ENCODE peak calls at places on chromosome X, in five cellular contexts. D, Q, H, V and Z are unnamed samples.

GRCh38 chrX:2928583-2929434 is at the start of gene ARSD:
- DNase-seq in D (peak), Q (peak), H (peak), V (peak), Z (no peak)

GRCh38 chrX:116435597-116435996 is 809 bp upstream of the SLC6A14 start:
- DNase-seq in D (no peak), Q (no peak), H (no peak), V (no peak), Z (no peak)

GRCh38 chrX:151776113-151776790 is 41.7 kb downstream of the CNGA2 start:
- DNase-seq in D (no peak), Q (no peak), H (no peak), V (no peak), Z (no peak)

GRCh38 chrX:73647632-73648322 is 84.8 kb downstream of the CHIC1 start:
- DNase-seq in D (no peak), Q (no peak), H (no peak), V (no peak), Z (no peak)

GRCh38 chrX:11137543-11138139 is 26.5 kb downstream of the HCCS start:
- DNase-seq in D (no peak), Q (peak), H (peak), V (peak), Z (peak)

GRCh38 chrX:23803931-23804381 is 21.0 kb downstream of the SAT1 start:
- DNase-seq in D (no peak), Q (no peak), H (no peak), V (peak), Z (no peak)

GRCh38 chrX:13750204-13750603 is 15.7 kb downstream of the OFD1 start:
- DNase-seq in D (no peak), Q (peak), H (no peak), V (peak), Z (no peak)

GRCh38 chrX:69493193-69493592 is 10.9 kb upstream of the NALF2 start:
- DNase-seq in D (no peak), Q (peak), H (no peak), V (peak), Z (no peak)

GRCh38 chrX:119672252-119672825 is 20.6 kb downstream of the SEPTIN6 start:
- DNase-seq in D (no peak), Q (no peak), H (no peak), V (peak), Z (no peak)

GRCh38 chrX:314049-314448 is 4.5 kb downstream of the GTPBP6 start:
- DNase-seq in D (no peak), Q (no peak), H (no peak), V (no peak), Z (no peak)

GRCh38 chrX:118702741-118703140 is 24.7 kb upstream of the IL13RA1 start:
- DNase-seq in D (no peak), Q (no peak), H (no peak), V (peak), Z (no peak)

GRCh38 chrX:29555465-29556091 is 659.8 kb upstream of the MAGEB2 start:
- DNase-seq in D (no peak), Q (no peak), H (no peak), V (no peak), Z (no peak)

GRCh38 chrX:10106801-10107200 is 50.0 kb upstream of the CLCN4 start:
- DNase-seq in D (no peak), Q (peak), H (no peak), V (no peak), Z (no peak)

GRCh38 chrX:151765026-151765425 is 30.5 kb downstream of the CNGA2 start:
- DNase-seq in D (no peak), Q (no peak), H (no peak), V (no peak), Z (no peak)

GRCh38 chrX:20224814-20225487 is 41.8 kb downstream of the RPS6KA3 start:
- DNase-seq in D (no peak), Q (no peak), H (no peak), V (peak), Z (no peak)

GRCh38 chrX:137032841-137033773 is 688 bp downstream of the GPR101 start:
- DNase-seq in D (no peak), Q (no peak), H (no peak), V (no peak), Z (no peak)